ENCODE peak calls at places on chromosomes 7 and 10, in four cellular contexts. G is fibroblast of mammary gland, W is GM03348, T is HFFc6. Y is an unnamed sample.

GRCh38 chr10:49414496-49414895 is 18.6 kb upstream of the DRGX start:
- DNase-seq in G (no peak), W (no peak), T (no peak), Y (no peak)

GRCh38 chr10:124158592-124158991 is 65.2 kb upstream of the CHST15 start:
- DNase-seq in G (no peak), W (no peak), T (no peak), Y (no peak)

GRCh38 chr7:30884881-30885280 is 26.8 kb upstream of the AQP1 start:
- DNase-seq in G (no peak), T (no peak), W (no peak), Y (no peak)

GRCh38 chr10:23694921-23695824 is 256.3 kb downstream of the OTUD1 start:
- DNase-seq in T (no peak), W (peak), G (no peak), Y (no peak)

GRCh38 chr7:157359581-157359980 is 22.8 kb downstream of the DNAJB6 start:
- DNase-seq in W (no peak), G (no peak), T (no peak), Y (no peak)

GRCh38 chr10:91519899-91520514 is 109.9 kb downstream of the HECTD2 start:
- DNase-seq in W (no peak), G (no peak), T (no peak), Y (no peak)

GRCh38 chr10:130739757-130740145 is 571.8 kb downstream of the TCERG1L start:
- DNase-seq in W (no peak), G (no peak), T (no peak), Y (no peak)

GRCh38 chr10:87625658-87626057 is 34.0 kb upstream of the PAPSS2 start:
- DNase-seq in G (no peak), T (no peak), W (no peak), Y (no peak)

GRCh38 chr7:1638113-1638726 is 31.9 kb upstream of the ELFN1 start:
- DNase-seq in G (no peak), W (peak), T (no peak), Y (peak)

Y was measured in GM23248.